ENCODE peak calls at places on chromosomes 6 and 20, in eight cellular contexts. F is mesendoderm; D is GM20000; P is fibroblast of the conjunctiva; X is activated T-cell treated with anti-CD3 and anti-CD28 coated beads, Interleukin-2, amount 50 U/mL, for 1 hour; T is fibroblast of gingiva; O is mesothelial cell of epicardium; R is CD8-positive, alpha-beta memory T cell. V is an unnamed sample.
A peak's percentile ranks its signal among the peaks of the same experiment; 100 is the strongest.

GRCh38 chr6:166626177-166627038 is 643 bp downstream of the RPS6KA2 start:
- DNase-seq in P (no peak), R (peak; percentile 4), F (peak; percentile 80), D (no peak), X (peak; percentile 53), T (peak; percentile 21), O (peak; percentile 52), V (peak; percentile 59)

GRCh38 chr20:51306521-51307358 is 235.8 kb downstream of the NFATC2 start:
- DNase-seq in F (peak; percentile 92), P (peak; percentile 27), D (peak; percentile 82), R (peak; percentile 61), O (peak; percentile 92), T (peak; percentile 50), X (peak; percentile 74), V (peak; percentile 46)

GRCh38 chr6:58113960-58114359 is 796.5 kb downstream of the PRIM2 start:
- DNase-seq in X (no peak), T (no peak), O (no peak), P (no peak), R (no peak), F (peak; percentile 58), D (no peak), V (no peak)

GRCh38 chr6:38915205-38915925 is 133.2 kb upstream of the GLP1R start:
- DNase-seq in X (no peak), R (no peak), P (no peak), D (no peak), O (no peak), T (no peak), F (no peak), V (no peak)

GRCh38 chr6:45661667-45662066 is 283.9 kb upstream of the SUPT3H start:
- DNase-seq in T (peak; percentile 59), O (no peak), X (no peak), F (no peak), P (no peak), D (no peak), R (no peak), V (no peak)

GRCh38 chr20:49297605-49298530 is 20.0 kb upstream of the ZNFX1 start:
- DNase-seq in D (no peak), R (no peak), X (no peak), F (no peak), O (no peak), P (no peak), T (no peak), V (no peak)

GRCh38 chr6:163349001-163349680 is 65.4 kb upstream of the QKI start:
- DNase-seq in D (no peak), F (no peak), O (no peak), X (no peak), R (no peak), T (no peak), P (no peak), V (no peak)

GRCh38 chr6:10824297-10824696 is 14.0 kb downstream of the MAK start:
- DNase-seq in F (no peak), D (no peak), P (no peak), O (no peak), R (no peak), X (no peak), T (no peak), V (no peak)

GRCh38 chr6:5718231-5718947 is 288.3 kb downstream of the NRN1 start:
- DNase-seq in P (no peak), X (no peak), F (no peak), D (no peak), R (no peak), T (no peak), O (no peak), V (no peak)

GRCh38 chr6:154337423-154338005 is 19.1 kb downstream of the IPCEF1 start:
- DNase-seq in P (no peak), R (no peak), X (no peak), F (no peak), O (no peak), D (no peak), T (no peak), V (no peak)